ENCODE peak calls at places on chromosomes 13 and 19, in four cellular contexts. F is endothelial cell; V is stimulated activated CD8-positive, alpha-beta memory T cell treated with anti-CD3 and anti-CD28 coated beads, Interleukin-2, amount 100 ng/mL, for 48 hours; G is Caco-2. W is an unnamed sample.

GRCh38 chr13:21798181-21798580 is 127.3 kb downstream of the FGF9 start:
- DNase-seq in F (no peak), V (no peak), G (no peak), W (no peak)

GRCh38 chr19:35248310-35249145 is at the start of gene LSR:
- DNase-seq in F (peak; percentile 51), V (peak; percentile 48), G (peak; percentile 97), W (peak; percentile 95)

GRCh38 chr13:20772401-20773131 is 1.2 kb downstream of the EEF1AKMT1 start:
- DNase-seq in F (no peak), V (no peak), G (no peak), W (no peak)

GRCh38 chr13:83048419-83048818 is 833.9 kb downstream of the SLITRK1 start:
- DNase-seq in F (no peak), V (no peak), G (no peak), W (no peak)

GRCh38 chr19:19860756-19861390 is 4.8 kb upstream of the ZNF253 start:
- DNase-seq in F (peak; percentile 33), V (no peak), G (no peak), W (no peak)

GRCh38 chr19:13143135-13143534 is 7.0 kb downstream of the STX10 start:
- DNase-seq in F (no peak), V (no peak), G (no peak), W (peak; percentile 94)

GRCh38 chr13:44148159-44148929 is 225.3 kb upstream of the SERP2 start:
- DNase-seq in F (no peak), V (no peak), G (no peak), W (peak; percentile 12)

GRCh38 chr19:47618771-47619170 is 9.8 kb downstream of the BICRA start:
- DNase-seq in F (no peak), V (no peak), G (no peak), W (no peak)

GRCh38 chr19:54279441-54279962 is 1.4 kb downstream of the LILRB2 start:
- DNase-seq in F (no peak), V (no peak), G (no peak), W (no peak)

GRCh38 chr19:11798391-11799296 is at the start of gene ZNF491:
- DNase-seq in F (no peak), V (peak; percentile 79), G (peak; percentile 87), W (peak; percentile 69)

GRCh38 chr19:510606-511100 is 3.4 kb downstream of the TPGS1 start:
- DNase-seq in F (peak; percentile 96), V (peak; percentile 92), G (peak; percentile 86), W (peak; percentile 74)

GRCh38 chr19:15379996-15380647 is 535 bp upstream of the AKAP8 start:
- DNase-seq in F (peak; percentile 66), V (no peak), G (peak; percentile 85), W (peak; percentile 78)